ENCODE peak calls at places on chromosomes 13 and 19, in five cellular contexts. V is GM23248, H is transverse colon, E is aorta, J is hepatocyte. D is an unnamed sample.

GRCh38 chr19:48341515-48342413 is 16.4 kb downstream of the EMP3 start:
- DNase-seq in V (no peak), H (no peak), E (no peak), J (no peak), D (no peak)

GRCh38 chr19:21463449-21464105 is 41.8 kb upstream of the ZNF429 start:
- DNase-seq in V (no peak), H (peak; percentile 17), E (peak; percentile 53), J (peak; percentile 89), D (no peak)

GRCh38 chr13:48126944-48127814 is 32.3 kb upstream of the MED4 start:
- DNase-seq in V (peak; percentile 77), H (peak; percentile 19), E (peak; percentile 74), J (peak; percentile 76), D (peak; percentile 63)

GRCh38 chr19:33130433-33130832 is 1.5 kb upstream of the WDR88 start:
- DNase-seq in V (no peak), H (no peak), E (no peak), J (no peak), D (no peak)

GRCh38 chr13:44746690-44747089 is 170.6 kb upstream of the TSC22D1 start:
- DNase-seq in V (peak; percentile 36), H (no peak), E (no peak), J (no peak), D (no peak)

GRCh38 chr13:48232420-48233096 is 448 bp upstream of the ITM2B start:
- DNase-seq in V (peak; percentile 33), H (peak; percentile 52), E (no peak), J (no peak), D (peak; percentile 80)

GRCh38 chr13:113453962-113454361 is 674 bp upstream of the ADPRHL1 start:
- DNase-seq in V (peak; percentile 95), H (no peak), E (no peak), J (no peak), D (no peak)

GRCh38 chr13:93230466-93230865 is 3.9 kb downstream of the GPC6 start:
- DNase-seq in V (peak; percentile 89), H (no peak), E (no peak), J (peak; percentile 22), D (no peak)

GRCh38 chr13:26457212-26457611 is 100.3 kb upstream of the WASF3 start:
- DNase-seq in V (peak; percentile 68), H (no peak), E (no peak), J (no peak), D (no peak)

GRCh38 chr19:782195-783043 is 14.8 kb upstream of the PTBP1 start:
- DNase-seq in V (peak; percentile 65), H (no peak), E (no peak), J (peak; percentile 68), D (no peak)
- H3K27ac ChIP-seq in V (no peak overlapping the region), H (peak overlapping the region; percentile 8), E (no peak overlapping the region), J (peak overlapping the region; percentile 93), D (peak overlapping the region; percentile 58)

DNA sequence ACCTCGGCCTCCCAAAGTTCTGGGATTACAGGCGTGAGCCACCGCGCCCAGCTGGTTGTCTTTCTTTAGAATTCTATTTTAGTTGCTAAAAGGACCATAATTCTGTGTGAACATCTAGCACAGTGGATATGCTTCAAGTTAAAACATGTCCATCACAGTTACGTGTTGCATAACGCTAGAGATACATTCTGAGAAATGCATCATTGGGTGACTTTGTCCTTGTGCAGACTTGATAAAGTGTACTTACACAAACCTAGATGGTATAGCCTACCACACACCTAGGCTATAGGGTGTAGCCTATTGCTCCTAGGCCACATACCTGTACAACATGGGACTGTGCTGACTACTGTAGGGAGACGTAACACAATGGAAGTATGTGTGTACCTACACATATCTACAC is 35.4 kb downstream of the DOCK9 start:
- DNase-seq in V (no peak), H (no peak), E (no peak), J (no peak), D (no peak)
- H3K4me1 ChIP-seq in V (no peaks in the 10 kb centered on the region), H (no peaks in the 10 kb centered on the region), E (no peaks in the 10 kb centered on the region), J (peaks cover 6% of the 10 kb centered on the region), D (no peaks in the 10 kb centered on the region)

GRCh38 chr19:13155472-13156284 is 5.5 kb downstream of the IER2 start:
- DNase-seq in V (peak; percentile 85), H (peak; percentile 88), E (peak; percentile 89), J (peak; percentile 92), D (peak; percentile 82)

GRCh38 chr19:13152854-13153626 is 2.8 kb downstream of the IER2 start:
- DNase-seq in V (peak; percentile 96), H (peak; percentile 97), E (peak; percentile 96), J (peak; percentile 97), D (peak; percentile 98)

GRCh38 chr19:13153627-13154240 is 3.5 kb downstream of the IER2 start:
- DNase-seq in V (peak; percentile 74), H (peak; percentile 47), E (peak; percentile 71), J (peak; percentile 59), D (peak; percentile 59)

GRCh38 chr19:13154241-13154778 is 4.1 kb downstream of the IER2 start:
- DNase-seq in V (peak; percentile 99), H (peak; percentile 93), E (peak; percentile 98), J (peak; percentile 88), D (peak; percentile 95)

GRCh38 chr19:13154911-13155471 is 4.8 kb downstream of the IER2 start:
- DNase-seq in V (peak; percentile 83), H (peak; percentile 92), E (peak; percentile 81), J (peak; percentile 92), D (peak; percentile 74)
- H3K27ac ChIP-seq in V (peak overlapping the region; percentile 94), H (peak overlapping the region; percentile 100), E (peak overlapping the region; percentile 68), J (peak overlapping the region; percentile 99), D (peak overlapping the region; percentile 98)

GRCh38 chr19:30878456-30878855 is 470.8 kb downstream of the TSHZ3 start:
- DNase-seq in V (no peak), H (no peak), E (no peak), J (no peak), D (no peak)

GRCh38 chr19:30880151-30880550 is 469.1 kb downstream of the TSHZ3 start:
- DNase-seq in V (no peak), H (no peak), E (no peak), J (no peak), D (no peak)

GRCh38 chr19:30880551-30880950 is 468.7 kb downstream of the TSHZ3 start:
- DNase-seq in V (no peak), H (no peak), E (no peak), J (no peak), D (no peak)

GRCh38 chr19:30879225-30879624 is 470.0 kb downstream of the TSHZ3 start:
- DNase-seq in V (no peak), H (no peak), E (no peak), J (no peak), D (no peak)

GRCh38 chr19:30877591-30878230 is 471.5 kb downstream of the TSHZ3 start:
- DNase-seq in V (no peak), H (no peak), E (no peak), J (no peak), D (no peak)
- H3K4me1 ChIP-seq in V (no peaks in the 10 kb centered on the region), H (no peaks in the 10 kb centered on the region), E (no peaks in the 10 kb centered on the region), J (no peaks in the 10 kb centered on the region), D (no peaks in the 10 kb centered on the region)

D was measured in uterus.